ENCODE peak calls at places on chromosomes 1 and 21, in five cellular contexts. H, O, E, G and C are unnamed samples.

GRCh38 chr1:19003371-19004290 is 47.2 kb upstream of the IFFO2 start:
- DNase-seq in H (no peak), O (no peak), E (no peak), G (no peak), C (no peak)

GRCh38 chr1:40281852-40282251 is 23.8 kb downstream of the ZMPSTE24 start:
- DNase-seq in H (no peak), O (no peak), E (no peak), G (no peak), C (no peak)

GRCh38 chr1:23118957-23119792 is 49.5 kb downstream of the LUZP1 start:
- DNase-seq in H (no peak), O (no peak), E (no peak), G (no peak), C (no peak)

GRCh38 chr1:65478379-65479026 is 58.0 kb downstream of the LEPR start:
- DNase-seq in H (no peak), O (no peak), E (no peak), G (no peak), C (no peak)

GRCh38 chr21:41647806-41648561 is 118.9 kb downstream of the RIPK4 start:
- DNase-seq in H (no peak), O (no peak), E (no peak), G (no peak), C (no peak)

GRCh38 chr1:110967256-110967655 is 3.5 kb upstream of the LRIF1 start:
- DNase-seq in H (no peak), O (no peak), E (no peak), G (no peak), C (no peak)

GRCh38 chr1:225866061-225866844 is 15.9 kb downstream of the TMEM63A start:
- DNase-seq in H (no peak), O (no peak), E (peak), G (no peak), C (no peak)

GRCh38 chr1:55039342-55040082 is at the start of gene PCSK9:
- DNase-seq in H (no peak), O (no peak), E (no peak), G (peak), C (no peak)

GRCh38 chr1:115838805-115839705 is 1.9 kb downstream of the NHLH2 start:
- DNase-seq in H (no peak), O (no peak), E (no peak), G (no peak), C (no peak)

GRCh38 chr1:5651027-5651410 is 341.2 kb downstream of the NPHP4 start:
- DNase-seq in H (no peak), O (no peak), E (no peak), G (no peak), C (no peak)

GRCh38 chr21:41366522-41367151 is 4.8 kb downstream of the MX2 start:
- DNase-seq in H (no peak), O (peak), E (no peak), G (peak), C (no peak)

GRCh38 chr1:226875641-226876295 is 5.4 kb downstream of the PSEN2 start:
- DNase-seq in H (no peak), O (no peak), E (no peak), G (peak), C (no peak)

GRCh38 chr1:67078291-67078690 is 24.3 kb upstream of the SLC35D1 start:
- DNase-seq in H (no peak), O (no peak), E (no peak), G (no peak), C (no peak)

GRCh38 chr1:94209425-94209824 is 28.0 kb downstream of the ARHGAP29 start:
- DNase-seq in H (no peak), O (peak), E (no peak), G (no peak), C (no peak)

GRCh38 chr1:92494485-92495141 is 7.9 kb upstream of the GFI1 start:
- DNase-seq in H (no peak), O (no peak), E (no peak), G (no peak), C (no peak)